ENCODE peak calls at places on chromosomes 11 and 22, in seven cellular contexts. R is amniotic stem cell, D is H7, B is astrocyte of the spinal cord, L is dermis blood vessel endothelial cell, T is PC-3, M is KBM-7. Z is an unnamed sample.

GRCh38 chr22:23556026-23556620 is 24.0 kb downstream of the IGLL1 start:
- DNase-seq in D (peak), R (no peak), B (no peak), T (no peak), L (no peak), M (no peak), Z (no peak)

GRCh38 chr11:61815790-61816735 is 740 bp downstream of the FADS1 start:
- DNase-seq in M (no peak), T (peak), R (no peak), L (peak), D (peak), B (peak), Z (peak)

GRCh38 chr22:29831958-29832357 is 6.1 kb downstream of the ASCC2 start:
- DNase-seq in B (no peak), M (no peak), L (no peak), D (peak), T (no peak), R (no peak), Z (no peak)

GRCh38 chr11:69715446-69715845 is 11.6 kb upstream of the FGF19 start:
- DNase-seq in R (no peak), M (no peak), L (no peak), B (no peak), D (no peak), T (no peak), Z (no peak)

GRCh38 chr11:12089473-12089872 is 20.9 kb upstream of the MICAL2 start:
- DNase-seq in B (no peak), T (peak), L (peak), D (no peak), R (no peak), M (no peak), Z (peak)

GRCh38 chr11:116787436-116787785 is 412 bp downstream of the ZPR1 start:
- DNase-seq in D (peak), L (peak), T (peak), M (no peak), B (no peak), R (no peak), Z (no peak)

GRCh38 chr11:8899119-8899753 is 11.8 kb upstream of the AKIP1 start:
- DNase-seq in R (no peak), L (no peak), T (no peak), D (no peak), B (no peak), M (no peak), Z (no peak)

GRCh38 chr11:67627788-67628624 is 1.7 kb downstream of the NUDT8 start:
- DNase-seq in L (no peak), M (no peak), R (no peak), D (peak), T (no peak), B (no peak), Z (no peak)

GRCh38 chr22:20550851-20551744 is 43.7 kb downstream of the MED15 start:
- DNase-seq in B (peak), L (peak), D (peak), T (no peak), M (peak), R (no peak), Z (peak)

GRCh38 chr11:67302571-67303131 is 679 bp upstream of the SSH3 start:
- DNase-seq in R (no peak), B (peak), D (peak), T (peak), M (peak), L (no peak), Z (no peak)

GRCh38 chr11:130449996-130450419 is 1.6 kb downstream of the ADAMTS15 start:
- DNase-seq in B (peak), L (peak), D (peak), R (no peak), T (no peak), M (no peak), Z (no peak)

GRCh38 chr11:6251990-6252473 is 7.6 kb upstream of the CCKBR start:
- DNase-seq in T (no peak), L (no peak), M (no peak), R (no peak), D (no peak), B (no peak), Z (peak)

GRCh38 chr11:27018902-27019544 is 21.6 kb upstream of the BBOX1 start:
- DNase-seq in L (no peak), B (no peak), R (no peak), D (no peak), M (no peak), T (no peak), Z (no peak)

GRCh38 chr11:7637447-7638157 is 35.7 kb downstream of the CYB5R2 start:
- DNase-seq in L (peak), T (peak), B (peak), R (peak), D (no peak), M (no peak), Z (peak)

GRCh38 chr11:794766-795637 is 3.1 kb downstream of the SLC25A22 start:
- DNase-seq in M (no peak), R (no peak), B (no peak), L (no peak), T (no peak), D (no peak), Z (no peak)

GRCh38 chr11:96293109-96293508 is 49.9 kb downstream of the MAML2 start:
- DNase-seq in L (no peak), T (no peak), M (no peak), R (no peak), D (no peak), B (no peak), Z (no peak)

GRCh38 chr22:19705181-19705934 is 8.9 kb upstream of the SEPTIN5 start:
- DNase-seq in L (no peak), R (no peak), M (no peak), D (peak), B (no peak), T (no peak), Z (no peak)

GRCh38 chr11:114621072-114621471 is 25.5 kb upstream of the NXPE4 start:
- DNase-seq in D (no peak), L (no peak), M (no peak), B (no peak), T (no peak), R (no peak), Z (no peak)

GRCh38 chr22:26805131-26805530 is 147.7 kb downstream of the MIAT start:
- DNase-seq in M (no peak), B (peak), R (no peak), L (no peak), D (peak), T (no peak), Z (no peak)

GRCh38 chr11:66465371-66466224 is 1.1 kb upstream of the PELI3 start:
- DNase-seq in R (no peak), B (no peak), T (no peak), D (peak), M (no peak), L (no peak), Z (peak)